ENCODE peak calls at places on chromosomes 4 and X, in seven cellular contexts. V, K, H, Y, X, F and S are unnamed samples.

GRCh38 chr4:158678767-158679166 is 6.7 kb downstream of the ETFDH start:
- DNase-seq in V (no peak), K (no peak), H (no peak), Y (no peak), X (no peak), F (no peak), S (no peak)

GRCh38 chr4:182369211-182369610 is 126.0 kb downstream of the TENM3 start:
- DNase-seq in V (no peak), K (no peak), H (no peak), Y (peak; percentile 20), X (peak; percentile 36), F (no peak), S (no peak)

GRCh38 chr4:73477176-73477575 is 4.4 kb upstream of the AFM start:
- DNase-seq in V (no peak), K (no peak), H (no peak), Y (no peak), X (no peak), F (no peak), S (no peak)

GRCh38 chrX:81280148-81280547 is 78.2 kb downstream of the SH3BGRL start:
- DNase-seq in V (no peak), K (no peak), H (no peak), Y (peak; percentile 5), X (no peak), F (no peak), S (no peak)

GRCh38 chrX:82038793-82039192 is 836.9 kb downstream of the SH3BGRL start:
- DNase-seq in V (no peak), K (no peak), H (no peak), Y (no peak), X (no peak), F (no peak), S (no peak)

GRCh38 chr4:42151568-42152506 is 618 bp downstream of the BEND4 start:
- DNase-seq in V (no peak), K (peak; percentile 30), H (no peak), Y (no peak), X (no peak), F (no peak), S (peak; percentile 26)

GRCh38 chr4:128524311-128524710 is 236.7 kb upstream of the PGRMC2 start:
- DNase-seq in V (peak; percentile 68), K (peak; percentile 64), H (no peak), Y (peak; percentile 95), X (peak; percentile 70), F (peak; percentile 90), S (peak; percentile 79)

GRCh38 chr4:107751670-107752069 is 31.6 kb upstream of the PAPSS1 start:
- DNase-seq in V (no peak), K (no peak), H (no peak), Y (no peak), X (no peak), F (no peak), S (no peak)

GRCh38 chrX:22629105-22629725 is 356.5 kb downstream of the CBLL2 start:
- DNase-seq in V (no peak), K (no peak), H (no peak), Y (peak; percentile 77), X (peak; percentile 64), F (peak; percentile 77), S (no peak)

GRCh38 chr4:113383111-113383785 is 333.8 kb downstream of the ANK2 start:
- DNase-seq in V (no peak), K (no peak), H (no peak), Y (peak; percentile 93), X (peak; percentile 25), F (no peak), S (no peak)

GRCh38 chr4:140246216-140246615 is 92.2 kb upstream of the MAML3 start:
- DNase-seq in V (no peak), K (no peak), H (no peak), Y (no peak), X (no peak), F (no peak), S (no peak)

GRCh38 chr4:140240237-140240636 is 86.3 kb upstream of the MAML3 start:
- DNase-seq in V (no peak), K (no peak), H (no peak), Y (no peak), X (no peak), F (no peak), S (no peak)

GRCh38 chr4:140247237-140247636 is 93.3 kb upstream of the MAML3 start:
- DNase-seq in V (no peak), K (no peak), H (no peak), Y (no peak), X (no peak), F (no peak), S (no peak)

GRCh38 chr4:140244328-140244727 is 90.3 kb upstream of the MAML3 start:
- DNase-seq in V (no peak), K (no peak), H (no peak), Y (no peak), X (no peak), F (no peak), S (no peak)

GRCh38 chr4:140243345-140243753 is 89.4 kb upstream of the MAML3 start:
- DNase-seq in V (peak; percentile 67), K (peak; percentile 52), H (no peak), Y (no peak), X (no peak), F (no peak), S (peak; percentile 78)
- H3K4me3 ChIP-seq in V (no peak overlapping the region), K (no peak overlapping the region), H (no peak overlapping the region), Y (no peak overlapping the region), X (no peak overlapping the region), F (no peak overlapping the region), S (no peak overlapping the region)

GRCh38 chr4:37450911-37451310 is 206.4 kb downstream of the NWD2 start:
- DNase-seq in V (no peak), K (no peak), H (no peak), Y (no peak), X (no peak), F (no peak), S (no peak)

GRCh38 chr4:37454263-37454800 is 209.8 kb downstream of the NWD2 start:
- DNase-seq in V (no peak), K (no peak), H (no peak), Y (no peak), X (no peak), F (no peak), S (no peak)

GRCh38 chr4:37453361-37454262 is 209.1 kb downstream of the NWD2 start:
- DNase-seq in V (peak; percentile 89), K (peak; percentile 84), H (peak; percentile 65), Y (no peak), X (peak; percentile 1), F (peak; percentile 34), S (peak; percentile 84)

GRCh38 chr4:37451646-37452045 is 207.1 kb downstream of the NWD2 start:
- DNase-seq in V (no peak), K (no peak), H (no peak), Y (no peak), X (no peak), F (peak; percentile 63), S (no peak)

GRCh38 chr4:37453004-37453360 is 208.4 kb downstream of the NWD2 start:
- DNase-seq in V (no peak), K (peak; percentile 78), H (no peak), Y (peak; percentile 67), X (peak; percentile 43), F (peak; percentile 86), S (peak; percentile 85)
- H3K4me3 ChIP-seq in V (peak overlapping the region; percentile 55), K (peak overlapping the region; percentile 51), H (peak overlapping the region; percentile 57), Y (no peak overlapping the region), X (peak overlapping the region; percentile 47), F (peak overlapping the region; percentile 46), S (peak overlapping the region; percentile 57)

GRCh38 chr4:146654976-146655761 is 16.5 kb downstream of the POU4F2 start:
- DNase-seq in V (peak; percentile 61), K (no peak), H (no peak), Y (peak; percentile 11), X (no peak), F (no peak), S (no peak)
- H3K4me3 ChIP-seq in V (peak overlapping the region; percentile 39), K (peak overlapping the region; percentile 45), H (peak overlapping the region; percentile 55), Y (peak overlapping the region; percentile 24), X (peak overlapping the region; percentile 45), F (peak overlapping the region; percentile 11), S (peak overlapping the region; percentile 20)

DNA sequence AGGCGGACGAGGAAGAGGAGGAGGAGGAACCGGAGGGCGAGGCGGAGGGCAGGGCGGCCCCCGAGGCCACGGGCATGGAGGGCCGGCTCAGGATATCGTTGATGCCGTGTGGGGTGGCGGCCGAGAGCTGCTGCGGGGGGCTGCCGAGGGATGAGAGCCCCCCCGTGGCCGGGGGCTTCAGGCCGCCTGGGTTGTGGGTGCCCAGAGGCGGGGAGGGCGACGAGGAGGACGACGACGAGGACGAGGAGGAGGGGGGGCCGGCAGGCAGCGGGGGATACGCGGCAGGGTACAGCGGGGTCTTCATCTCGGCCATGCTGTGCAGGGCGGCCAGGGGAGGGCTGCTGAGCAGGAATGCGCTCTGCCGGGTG is 1.3 kb downstream of the NKX6-1 start:
- DNase-seq in V (no peak), K (no peak), H (no peak), Y (no peak), X (no peak), F (no peak), S (no peak)
- H3K4me3 ChIP-seq in V (peak overlapping the region; percentile 39), K (peak overlapping the region; percentile 37), H (peak overlapping the region; percentile 44), Y (peak overlapping the region; percentile 52), X (peak overlapping the region; percentile 68), F (no peak overlapping the region), S (peak overlapping the region; percentile 27)

GRCh38 chrX:80021611-80022010 is 7.1 kb downstream of the TBX22 start:
- DNase-seq in V (no peak), K (no peak), H (no peak), Y (no peak), X (no peak), F (no peak), S (no peak)

GRCh38 chrX:80011522-80011921 is 3.0 kb upstream of the TBX22 start:
- DNase-seq in V (no peak), K (no peak), H (no peak), Y (no peak), X (no peak), F (no peak), S (no peak)

GRCh38 chrX:80014141-80014940 is at the start of gene TBX22:
- DNase-seq in V (no peak), K (no peak), H (no peak), Y (no peak), X (no peak), F (no peak), S (no peak)

GRCh38 chrX:80016182-80016581 is 1.6 kb downstream of the TBX22 start:
- DNase-seq in V (no peak), K (no peak), H (no peak), Y (no peak), X (no peak), F (no peak), S (no peak)
- H3K4me3 ChIP-seq in V (no peak overlapping the region), K (no peak overlapping the region), H (no peak overlapping the region), Y (no peak overlapping the region), X (no peak overlapping the region), F (no peak overlapping the region), S (no peak overlapping the region)

GRCh38 chr4:140242357-140243284 is 88.6 kb upstream of the MAML3 start:
- DNase-seq in V (no peak), K (no peak), H (no peak), Y (no peak), X (no peak), F (no peak), S (peak; percentile 46)
- H3K4me3 ChIP-seq in V (no peak overlapping the region), K (no peak overlapping the region), H (no peak overlapping the region), Y (no peak overlapping the region), X (no peak overlapping the region), F (no peak overlapping the region), S (no peak overlapping the region)